ENCODE peak calls at places on chromosomes 3 and 15, in ten cellular contexts. P is progenitor cell of endocrine pancreas; U is RWPE1; D is left ventricle myocardium inferior; V is CD8-positive, alpha-beta T cell; B is endothelial cell; J is IMR-90; A is cardiac fibroblast; M is fibroblast of the aortic adventitia; O is GM06990. Q is an unnamed sample.

GRCh38 chr3:57755368-57756021 is 614 bp upstream of the SLMAP start:
- DNase-seq in P (peak), U (no peak), D (peak), V (no peak), B (no peak), J (peak), A (peak), M (peak), O (peak), Q (peak)

GRCh38 chr3:85360742-85361387 is 402.1 kb downstream of the CADM2 start:
- DNase-seq in P (peak), U (peak), D (no peak), V (no peak), B (peak), J (peak), A (peak), M (no peak), O (no peak), Q (peak)

GRCh38 chr15:69468241-69469121 is 15.9 kb downstream of the RPLP1 start:
- DNase-seq in P (no peak), U (peak), D (no peak), V (peak), B (no peak), J (peak), A (no peak), M (no peak), O (peak), Q (peak)

GRCh38 chr3:45312836-45313493 is 75.4 kb upstream of the LARS2 start:
- DNase-seq in P (no peak), U (no peak), D (no peak), V (no peak), B (no peak), J (no peak), A (no peak), M (no peak), O (no peak), Q (no peak)

GRCh38 chr3:42936157-42936981 is 30.4 kb downstream of the ZNF662 start:
- DNase-seq in P (no peak), U (peak), D (peak), V (no peak), B (no peak), J (peak), A (peak), M (peak), O (no peak), Q (peak)

GRCh38 chr3:185537369-185537970 is 14.9 kb downstream of the LIPH start:
- DNase-seq in P (no peak), U (peak), D (peak), V (no peak), B (no peak), J (peak), A (peak), M (peak), O (peak), Q (peak)

GRCh38 chr3:108590443-108590842 is 921 bp downstream of the DZIP3 start:
- DNase-seq in P (no peak), U (no peak), D (no peak), V (no peak), B (no peak), J (no peak), A (no peak), M (no peak), O (no peak), Q (no peak)

GRCh38 chr3:194624956-194625355 is 8.3 kb downstream of the TMEM44 start:
- DNase-seq in P (no peak), U (no peak), D (no peak), V (no peak), B (no peak), J (no peak), A (no peak), M (no peak), O (no peak), Q (no peak)

GRCh38 chr15:69314174-69314573 is 15.5 kb downstream of the PAQR5 start:
- DNase-seq in P (no peak), U (no peak), D (no peak), V (no peak), B (no peak), J (no peak), A (no peak), M (no peak), O (no peak), Q (no peak)

GRCh38 chr3:50606596-50606995 is 5.0 kb downstream of the CISH start:
- DNase-seq in P (no peak), U (no peak), D (no peak), V (no peak), B (no peak), J (no peak), A (no peak), M (no peak), O (no peak), Q (no peak)

GRCh38 chr3:100656945-100657344 is 47.5 kb downstream of the ADGRG7 start:
- DNase-seq in P (no peak), U (no peak), D (no peak), V (no peak), B (no peak), J (no peak), A (no peak), M (no peak), O (no peak), Q (no peak)

GRCh38 chr3:47123857-47124256 is 40.1 kb downstream of the SETD2 start:
- DNase-seq in P (no peak), U (no peak), D (no peak), V (no peak), B (no peak), J (no peak), A (no peak), M (no peak), O (no peak), Q (no peak)

GRCh38 chr3:41808152-41808551 is 153.8 kb downstream of the ULK4 start:
- DNase-seq in P (no peak), U (no peak), D (no peak), V (no peak), B (no peak), J (peak), A (peak), M (peak), O (no peak), Q (no peak)

GRCh38 chr3:104388624-104389023 is 978.1 kb upstream of the ALCAM start:
- DNase-seq in P (no peak), U (peak), D (no peak), V (no peak), B (no peak), J (peak), A (peak), M (peak), O (no peak), Q (no peak)

GRCh38 chr3:56681963-56682457 is 1.1 kb downstream of the TASOR start:
- DNase-seq in P (no peak), U (no peak), D (no peak), V (no peak), B (no peak), J (no peak), A (no peak), M (no peak), O (no peak), Q (no peak)

GRCh38 chr3:10015476-10015904 is 10.7 kb upstream of the FANCD2 start:
- DNase-seq in P (no peak), U (no peak), D (peak), V (no peak), B (no peak), J (peak), A (peak), M (peak), O (no peak), Q (no peak)

GRCh38 chr3:40588406-40588805 is 63.6 kb downstream of the ZNF621 start:
- DNase-seq in P (no peak), U (peak), D (no peak), V (no peak), B (no peak), J (no peak), A (no peak), M (no peak), O (no peak), Q (peak)
- TF ChIP-seq CTCF in P (peak), U (no peak), D (no peak), V (no peak), B (no peak), J (no peak), A (no peak), M (no peak), O (no peak), Q (no peak)

DNA sequence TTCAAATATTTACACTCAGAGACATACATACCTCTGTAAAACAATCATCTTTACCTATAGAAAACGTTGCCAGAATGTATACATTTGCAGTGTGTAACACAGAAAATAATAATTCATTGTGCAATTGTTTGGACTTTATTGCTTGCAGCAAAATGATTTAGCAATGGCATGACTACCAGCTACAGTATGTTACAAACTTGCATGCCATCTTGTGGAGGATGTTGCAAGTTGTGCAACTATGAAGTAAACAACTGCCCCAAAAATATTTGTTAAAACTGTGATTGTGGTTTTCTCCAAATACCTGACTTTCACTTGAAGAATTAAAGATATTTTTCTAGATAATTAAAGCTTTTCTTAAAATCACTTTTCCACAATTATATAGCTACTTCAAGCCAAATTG is 27.1 kb upstream of the C3orf49 start:
- DNase-seq in P (no peak), U (peak), D (no peak), V (no peak), B (no peak), J (peak), A (peak), M (peak), O (no peak), Q (peak)
- TF ChIP-seq CTCF in P (peak), U (no peak), D (peak), V (no peak), B (no peak), J (peak), A (peak), M (peak), O (peak), Q (peak)

DNA sequence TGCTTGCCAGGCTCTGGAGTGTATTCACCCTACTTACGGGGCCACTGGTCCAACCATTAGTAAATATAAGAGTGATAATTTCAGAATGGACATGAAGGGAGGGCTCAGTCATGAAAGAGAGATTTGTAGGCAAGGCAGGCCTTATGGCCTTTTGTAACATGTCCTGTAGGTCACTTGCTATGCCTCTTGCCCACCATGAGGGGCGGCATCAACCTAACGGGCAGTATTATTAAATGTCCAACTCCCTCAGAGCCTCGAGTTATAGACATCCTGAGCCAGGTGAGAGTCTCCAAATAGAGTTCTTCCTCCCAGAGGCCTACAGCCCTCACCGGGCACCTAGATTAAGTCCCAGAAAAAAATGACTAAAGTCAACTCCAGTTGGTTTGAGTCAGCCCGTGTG is 30.2 kb downstream of the ONECUT1 start:
- DNase-seq in P (no peak), U (no peak), D (no peak), V (no peak), B (no peak), J (no peak), A (no peak), M (no peak), O (no peak), Q (no peak)
- TF ChIP-seq CTCF in P (peak), U (no peak), D (no peak), V (no peak), B (no peak), J (no peak), A (no peak), M (no peak), O (no peak), Q (no peak)

DNA sequence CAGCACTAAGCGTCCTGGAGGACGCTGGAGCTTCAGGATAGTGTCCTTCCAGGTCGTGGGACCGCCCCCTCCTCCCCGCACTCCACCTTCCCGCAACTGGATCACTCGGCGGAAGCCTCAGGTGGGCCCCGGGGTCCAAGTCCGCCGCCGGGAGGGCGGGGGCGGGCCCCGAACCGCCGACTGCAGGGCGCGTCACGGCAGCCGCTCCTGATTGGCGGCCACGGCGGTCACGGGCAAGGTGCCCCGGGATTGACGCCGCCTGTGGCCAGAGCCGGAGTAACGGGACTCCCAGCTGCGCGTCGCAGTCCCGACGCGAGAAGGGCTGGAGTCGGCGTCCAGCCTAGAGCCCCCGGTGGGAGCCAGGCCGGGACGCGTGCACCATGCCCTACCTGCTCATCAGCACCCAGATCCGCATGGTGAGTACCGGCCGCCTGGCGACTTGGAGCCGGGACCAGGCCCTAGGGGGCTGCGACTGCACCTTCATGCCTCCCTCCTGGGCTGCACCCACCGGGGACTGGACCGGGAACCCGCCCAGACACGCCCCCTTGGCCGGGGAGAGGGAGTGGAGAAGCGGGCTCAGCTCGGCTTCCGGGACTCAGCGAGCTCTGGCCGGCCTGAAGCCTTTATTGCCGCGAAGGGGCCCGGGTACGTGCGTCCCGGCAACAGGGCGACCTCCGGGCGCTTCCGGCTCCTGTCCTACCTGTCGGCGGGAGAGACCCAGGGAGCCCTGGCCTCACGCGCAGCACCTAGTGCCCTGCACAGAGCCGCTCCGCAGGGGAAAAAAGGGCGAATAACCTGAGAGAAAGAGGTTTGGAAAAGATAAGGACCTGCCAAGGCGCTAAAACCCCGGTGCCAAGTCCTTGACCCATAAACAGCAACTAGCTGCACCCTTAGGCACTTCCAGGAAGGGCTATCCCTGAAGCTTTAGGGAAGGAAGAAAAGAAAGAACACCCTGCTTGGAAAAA is at the start of gene GCHFR:
- DNase-seq in P (peak), U (peak), D (peak), V (peak), B (peak), J (peak), A (peak), M (peak), O (peak), Q (peak)
- TF ChIP-seq CTCF in P (peak), U (peak), D (peak), V (no peak), B (no peak), J (peak), A (peak), M (peak), O (peak), Q (no peak)

DNA sequence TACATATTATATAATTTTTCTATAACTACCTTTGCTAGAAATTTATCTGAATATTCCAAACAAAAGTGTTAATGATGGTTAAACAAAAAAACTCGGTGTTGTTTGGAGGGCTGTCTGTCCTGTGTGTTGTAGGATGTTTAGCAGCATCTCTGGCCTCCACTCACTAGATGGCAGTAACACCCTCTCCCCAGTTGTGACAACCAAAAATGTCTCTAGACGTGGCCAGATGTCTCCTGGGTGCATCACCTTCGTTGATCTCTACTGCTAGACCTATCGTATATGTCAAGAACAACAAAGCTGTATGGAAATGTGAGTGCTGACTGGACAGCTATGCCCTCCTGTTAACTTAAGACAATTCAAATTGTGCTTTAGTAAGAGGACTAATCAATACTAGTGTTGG is 14.1 kb downstream of the ANKRD34C start:
- DNase-seq in P (no peak), U (no peak), D (no peak), V (no peak), B (no peak), J (no peak), A (no peak), M (no peak), O (no peak), Q (no peak)
- TF ChIP-seq CTCF in P (peak), U (no peak), D (no peak), V (no peak), B (no peak), J (no peak), A (peak), M (peak), O (peak), Q (no peak)

GRCh38 chr3:11566916-11567315 is 76.8 kb downstream of the VGLL4 start:
- DNase-seq in P (no peak), U (no peak), D (no peak), V (no peak), B (no peak), J (no peak), A (no peak), M (no peak), O (no peak), Q (no peak)
- TF ChIP-seq CTCF in P (peak), U (no peak), D (no peak), V (no peak), B (peak), J (no peak), A (peak), M (no peak), O (no peak), Q (no peak)

GRCh38 chr3:151305081-151305777 is 11.4 kb downstream of the GPR87 start:
- DNase-seq in P (peak), U (peak), D (no peak), V (no peak), B (peak), J (peak), A (peak), M (peak), O (no peak), Q (peak)
- TF ChIP-seq CTCF in P (no peak), U (peak), D (no peak), V (no peak), B (no peak), J (peak), A (no peak), M (peak), O (no peak), Q (no peak)

GRCh38 chr15:82624438-82624837 is 22.7 kb downstream of the CPEB1 start:
- DNase-seq in P (no peak), U (no peak), D (no peak), V (no peak), B (no peak), J (no peak), A (no peak), M (no peak), O (no peak), Q (no peak)

GRCh38 chr15:82624008-82624407 is 23.2 kb downstream of the CPEB1 start:
- DNase-seq in P (no peak), U (no peak), D (no peak), V (no peak), B (no peak), J (no peak), A (no peak), M (no peak), O (no peak), Q (no peak)

GRCh38 chr15:82625136-82625535 is 22.0 kb downstream of the CPEB1 start:
- DNase-seq in P (no peak), U (no peak), D (no peak), V (no peak), B (no peak), J (no peak), A (no peak), M (no peak), O (no peak), Q (no peak)

DNA sequence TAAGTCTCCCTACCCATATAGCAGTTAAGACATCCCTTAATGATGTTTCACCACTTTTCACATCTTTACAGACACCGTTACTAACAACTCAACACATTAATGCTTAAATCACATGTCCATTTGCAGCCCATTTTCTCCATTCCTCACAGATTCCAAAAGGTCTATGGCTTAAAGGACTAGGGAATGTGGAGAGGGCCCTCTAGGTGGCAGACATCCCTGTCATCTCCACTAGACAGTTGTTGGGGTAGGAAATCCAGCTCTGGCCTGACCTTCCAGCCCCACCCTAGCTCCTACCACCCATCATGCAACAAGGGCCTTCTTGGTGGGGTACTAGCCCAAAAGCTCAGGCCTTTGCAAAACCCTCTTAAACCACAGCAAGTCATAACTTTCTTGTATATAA is 25.2 kb downstream of the CPEB1 start:
- DNase-seq in P (no peak), U (no peak), D (no peak), V (no peak), B (no peak), J (no peak), A (peak), M (no peak), O (no peak), Q (no peak)
- TF ChIP-seq CTCF in P (no peak), U (no peak), D (peak), V (no peak), B (no peak), J (no peak), A (no peak), M (peak), O (no peak), Q (no peak)

Q was measured in Calu3.